ENCODE peak calls at places on chromosomes 11 and 22, in nine cellular contexts. O is stimulated activated CD8-positive, alpha-beta memory T cell treated with anti-CD3 and anti-CD28 coated beads, Interleukin-4, amount 100 ng/mL, for 24 hours; N is foreskin keratinocyte; Q is HTR-8/SVneo; L is iris pigment epithelial cell; W is RCC 7860; M is CD8-positive, alpha-beta T cell; K is HEK293T; U is DMS 273 treated with DMSO at 0.1 percent for 48 hours. P is an unnamed sample.

GRCh38 chr11:72441647-72442267 is 7.4 kb upstream of the CLPB start:
- DNase-seq in O (no peak), N (no peak), Q (no peak), L (peak; percentile 69), W (no peak), M (no peak), K (no peak), U (no peak), P (no peak)

GRCh38 chr11:122754553-122755322 is 83.6 kb upstream of the CRTAM start:
- DNase-seq in O (peak; percentile 11), N (no peak), Q (no peak), L (peak; percentile 20), W (no peak), M (peak; percentile 21), K (peak; percentile 57), U (no peak), P (no peak)

GRCh38 chr11:66718320-66718971 is 10.6 kb downstream of the SPTBN2 start:
- DNase-seq in O (no peak), N (peak; percentile 41), Q (no peak), L (no peak), W (no peak), M (no peak), K (no peak), U (no peak), P (peak; percentile 85)

GRCh38 chr22:40889116-40889515 is 27.2 kb upstream of the DNAJB7 start:
- DNase-seq in O (no peak), N (peak; percentile 57), Q (no peak), L (no peak), W (no peak), M (no peak), K (no peak), U (no peak), P (no peak)

GRCh38 chr11:31437742-31438435 is 68.2 kb downstream of the DNAJC24 start:
- DNase-seq in O (no peak), N (peak; percentile 44), Q (no peak), L (peak; percentile 87), W (no peak), M (no peak), K (no peak), U (no peak), P (no peak)

GRCh38 chr11:10303558-10304363 is 1.1 kb upstream of the ADM start:
- DNase-seq in O (no peak), N (peak; percentile 89), Q (peak; percentile 27), L (peak; percentile 68), W (peak; percentile 84), M (no peak), K (no peak), U (peak; percentile 20), P (no peak)

GRCh38 chr11:22703040-22703439 is 36.6 kb downstream of the GAS2 start:
- DNase-seq in O (no peak), N (peak; percentile 89), Q (peak; percentile 11), L (peak; percentile 85), W (peak; percentile 38), M (no peak), K (peak; percentile 39), U (peak; percentile 54), P (peak; percentile 65)

GRCh38 chr22:28759861-28760560 is 12.5 kb upstream of the CCDC117 start:
- DNase-seq in O (no peak), N (peak; percentile 21), Q (no peak), L (no peak), W (no peak), M (no peak), K (no peak), U (peak; percentile 39), P (no peak)

GRCh38 chr11:118614511-118614910 is 7.1 kb downstream of the PHLDB1 start:
- DNase-seq in O (no peak), N (no peak), Q (no peak), L (no peak), W (no peak), M (no peak), K (no peak), U (no peak), P (no peak)

GRCh38 chr11:70111269-70112016 is 33.3 kb downstream of the ANO1 start:
- DNase-seq in O (no peak), N (no peak), Q (peak; percentile 78), L (peak; percentile 54), W (peak; percentile 8), M (no peak), K (peak; percentile 39), U (no peak), P (no peak)

GRCh38 chr11:65363770-65364169 is 9.2 kb downstream of the TIGD3 start:
- DNase-seq in O (no peak), N (no peak), Q (no peak), L (no peak), W (no peak), M (no peak), K (no peak), U (no peak), P (no peak)

GRCh38 chr22:32764330-32765116 is 37.0 kb upstream of the TIMP3 start:
- DNase-seq in O (no peak), N (peak; percentile 52), Q (peak; percentile 27), L (peak; percentile 95), W (no peak), M (no peak), K (no peak), U (no peak), P (peak; percentile 80)

GRCh38 chr11:112321521-112322172 is 61.0 kb upstream of the PLET1 start:
- DNase-seq in O (no peak), N (peak; percentile 99), Q (peak; percentile 74), L (peak; percentile 96), W (peak; percentile 66), M (no peak), K (no peak), U (peak; percentile 51), P (peak; percentile 99)

GRCh38 chr11:92964471-92964870 is 5.0 kb upstream of the MTNR1B start:
- DNase-seq in O (no peak), N (peak; percentile 52), Q (no peak), L (no peak), W (no peak), M (no peak), K (no peak), U (no peak), P (no peak)

GRCh38 chr22:28939394-28939793 is 56.0 kb downstream of the ZNRF3 start:
- DNase-seq in O (no peak), N (no peak), Q (no peak), L (no peak), W (no peak), M (no peak), K (no peak), U (no peak), P (no peak)

GRCh38 chr11:45664376-45665205 is 831 bp downstream of the CHST1 start:
- DNase-seq in O (no peak), N (no peak), Q (no peak), L (no peak), W (no peak), M (no peak), K (peak; percentile 24), U (no peak), P (no peak)